ENCODE peak calls at places on chromosomes 16 and 17, in five cellular contexts. C is NCI-H460; M is stimulated activated CD4-positive, alpha-beta T cell treated with anti-CD3 and anti-CD28 coated beads, Interleukin-4, amount 100 ng/mL, for 24 hours; J is AG10803; Q is hypothalamus. H is an unnamed sample.

GRCh38 chr16:69930117-69930776 is 20.9 kb upstream of the CLEC18A start:
- DNase-seq in C (peak), M (peak), J (peak), Q (peak), H (peak)

GRCh38 chr17:4939554-4939803 is 367 bp downstream of the SLC25A11 start:
- DNase-seq in C (no peak), M (no peak), J (no peak), Q (no peak), H (peak)

GRCh38 chr17:3984719-3985444 is 20.6 kb upstream of the ATP2A3 start:
- DNase-seq in C (no peak), M (no peak), J (no peak), Q (no peak), H (no peak)

GRCh38 chr17:65595071-65595655 is 33.7 kb upstream of the AXIN2 start:
- DNase-seq in C (no peak), M (no peak), J (peak), Q (no peak), H (no peak)

GRCh38 chr16:11201498-11202259 is 54.3 kb downstream of the SOCS1 start:
- DNase-seq in C (no peak), M (no peak), J (peak), Q (no peak), H (no peak)

GRCh38 chr16:4116328-4117249 is at the start of gene ADCY9:
- DNase-seq in C (peak), M (peak), J (peak), Q (peak), H (peak)

GRCh38 chr16:11681977-11682654 is 13.9 kb downstream of the SNN start:
- DNase-seq in C (no peak), M (no peak), J (no peak), Q (no peak), H (no peak)

GRCh38 chr17:78329263-78330059 is 30.4 kb downstream of the SOCS3 start:
- DNase-seq in C (peak), M (no peak), J (peak), Q (no peak), H (no peak)

GRCh38 chr16:67563708-67564468 is 1.6 kb downstream of the CTCF start:
- DNase-seq in C (peak), M (peak), J (peak), Q (no peak), H (no peak)

GRCh38 chr17:34275881-34276280 is 5.9 kb downstream of the CCL7 start:
- DNase-seq in C (no peak), M (no peak), J (peak), Q (no peak), H (no peak)

GRCh38 chr16:9316615-9317014 is 225.2 kb downstream of the HAPSTR1 start:
- DNase-seq in C (no peak), M (no peak), J (no peak), Q (peak), H (no peak)

GRCh38 chr17:61157246-61157887 is 242.3 kb upstream of the TBX2 start:
- DNase-seq in C (peak), M (no peak), J (peak), Q (peak), H (no peak)

GRCh38 chr16:81478876-81479496 is 34.4 kb downstream of the CMIP start:
- DNase-seq in C (no peak), M (no peak), J (no peak), Q (peak), H (peak)

GRCh38 chr17:83103200-83103937 is 24.0 kb downstream of the METRNL start:
- DNase-seq in C (peak), M (peak), J (peak), Q (peak), H (no peak)

H was measured in endothelial cell.